ENCODE peak calls at places on chromosomes 6 and 20, in seven cellular contexts. R is IMR-90; E is psoas muscle; L is heart right ventricle; P is colonic mucosa; U is heart left ventricle; Y is CD8-positive, alpha-beta memory T cell. O is an unnamed sample.

GRCh38 chr6:105591053-105591452 is 188.2 kb upstream of the PREP start:
- DNase-seq in R (peak), E (no peak), L (no peak), P (no peak), U (no peak), Y (no peak), O (no peak)

GRCh38 chr20:3204124-3204794 is at the start of gene DDRGK1:
- DNase-seq in R (peak), E (peak), L (peak), P (peak), U (peak), Y (peak), O (peak)

GRCh38 chr6:549901-550300 is 107.0 kb downstream of the HUS1B start:
- DNase-seq in R (no peak), E (no peak), L (no peak), P (no peak), U (no peak), Y (no peak), O (no peak)

GRCh38 chr6:117195728-117196127 is 69.6 kb upstream of the VGLL2 start:
- DNase-seq in R (no peak), E (no peak), L (no peak), P (no peak), U (no peak), Y (no peak), O (no peak)

GRCh38 chr20:24648481-24648880 is 179.1 kb downstream of the SYNDIG1 start:
- DNase-seq in R (no peak), E (no peak), L (no peak), P (no peak), U (peak), Y (no peak), O (no peak)

GRCh38 chr6:63819831-63820230 is 184.2 kb downstream of the PHF3 start:
- DNase-seq in R (peak), E (no peak), L (no peak), P (no peak), U (no peak), Y (no peak), O (no peak)

GRCh38 chr6:87277123-87277522 is 45.3 kb upstream of the SMIM8 start:
- DNase-seq in R (peak), E (no peak), L (no peak), P (no peak), U (no peak), Y (no peak), O (no peak)

GRCh38 chr6:152474341-152474740 is 162.8 kb downstream of the SYNE1 start:
- DNase-seq in R (no peak), E (no peak), L (no peak), P (no peak), U (no peak), Y (no peak), O (no peak)

GRCh38 chr6:6227896-6228295 is 92.6 kb downstream of the F13A1 start:
- DNase-seq in R (no peak), E (no peak), L (no peak), P (no peak), U (no peak), Y (no peak), O (no peak)

GRCh38 chr6:35552285-35552917 is 39.7 kb upstream of the TULP1 start:
- DNase-seq in R (peak), E (no peak), L (no peak), P (peak), U (no peak), Y (peak), O (no peak)

DNA sequence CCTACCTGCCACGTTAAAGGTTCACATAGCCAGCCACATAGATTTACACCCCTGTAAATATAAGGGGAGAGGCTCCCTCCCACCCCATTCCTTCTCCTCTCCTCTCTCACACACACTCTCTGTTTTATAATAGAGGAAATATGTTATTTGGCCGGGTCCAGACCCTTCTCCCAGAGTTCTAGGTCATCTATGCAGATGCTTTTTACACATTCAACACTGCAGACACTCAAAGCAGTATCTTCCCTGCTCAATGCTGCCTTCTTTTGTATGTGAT is 706 bp upstream of the DEK start:
- DNase-seq in R (no peak), E (no peak), L (no peak), P (no peak), U (no peak), Y (no peak), O (no peak)
- H3K4me3 ChIP-seq in R (peak), E (peak), L (peak), P (peak), U (peak), Y (peak), O (peak)

DNA sequence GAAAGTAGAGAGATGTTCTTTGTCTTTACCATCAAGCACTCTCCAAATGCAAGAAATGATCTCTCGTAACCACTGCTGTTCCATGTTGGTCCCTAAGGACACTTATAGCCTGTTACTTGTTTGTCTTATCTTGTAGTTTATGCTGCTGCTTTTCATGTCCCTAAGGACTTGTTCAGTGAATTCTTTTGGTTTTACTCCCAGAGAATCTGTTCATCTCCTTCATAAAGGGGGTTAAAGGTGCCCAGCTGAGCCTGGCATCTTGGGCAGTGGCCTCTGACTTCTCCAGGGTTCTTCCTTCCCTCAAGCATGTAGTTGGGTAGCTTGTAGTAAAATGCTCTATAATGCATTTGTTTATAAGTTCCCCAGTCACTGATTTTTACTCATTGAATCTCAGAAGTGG is 864 bp upstream of the PKIG start:
- DNase-seq in R (no peak), E (no peak), L (no peak), P (no peak), U (no peak), Y (no peak), O (no peak)
- H3K4me3 ChIP-seq in R (no peak), E (peak), L (peak), P (no peak), U (peak), Y (no peak), O (no peak)

DNA sequence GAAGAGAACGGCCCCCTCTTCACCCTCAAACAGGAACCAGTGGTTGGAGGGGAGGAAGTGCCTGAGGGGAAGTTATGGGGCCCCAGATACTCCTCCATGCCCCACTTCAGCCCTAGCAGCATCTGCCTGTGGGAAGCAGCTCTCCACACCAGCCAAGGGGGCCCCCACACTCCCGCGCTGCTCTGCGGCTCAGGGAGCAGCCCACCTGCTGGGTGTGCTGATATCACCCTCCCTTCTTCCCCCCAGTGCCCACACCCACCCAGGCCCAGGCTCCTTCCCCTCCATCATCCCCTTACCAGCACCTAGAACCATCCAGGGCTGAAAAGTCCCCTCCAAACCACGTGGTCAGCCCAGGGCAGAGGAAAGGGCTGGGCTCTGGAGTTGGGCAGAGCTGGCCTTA is 519 bp downstream of the LST1 start:
- DNase-seq in R (no peak), E (no peak), L (no peak), P (no peak), U (no peak), Y (peak), O (no peak)
- H3K4me3 ChIP-seq in R (no peak), E (no peak), L (no peak), P (no peak), U (no peak), Y (peak), O (no peak)

GRCh38 chr6:134584809-134585528 is 267.1 kb upstream of the SGK1 start:
- DNase-seq in R (no peak), E (no peak), L (no peak), P (no peak), U (no peak), Y (no peak), O (no peak)

GRCh38 chr6:134589512-134589911 is 271.6 kb upstream of the SGK1 start:
- DNase-seq in R (peak), E (no peak), L (no peak), P (no peak), U (no peak), Y (no peak), O (no peak)

GRCh38 chr6:134585529-134585873 is 267.6 kb upstream of the SGK1 start:
- DNase-seq in R (no peak), E (no peak), L (no peak), P (no peak), U (no peak), Y (no peak), O (no peak)

GRCh38 chr6:134590449-134590848 is 272.5 kb upstream of the SGK1 start:
- DNase-seq in R (peak), E (no peak), L (no peak), P (no peak), U (no peak), Y (no peak), O (no peak)

GRCh38 chr6:134588267-134588666 is 270.4 kb upstream of the SGK1 start:
- DNase-seq in R (no peak), E (no peak), L (no peak), P (no peak), U (no peak), Y (no peak), O (no peak)
- H3K4me3 ChIP-seq in R (no peak), E (no peak), L (no peak), P (no peak), U (no peak), Y (no peak), O (no peak)

DNA sequence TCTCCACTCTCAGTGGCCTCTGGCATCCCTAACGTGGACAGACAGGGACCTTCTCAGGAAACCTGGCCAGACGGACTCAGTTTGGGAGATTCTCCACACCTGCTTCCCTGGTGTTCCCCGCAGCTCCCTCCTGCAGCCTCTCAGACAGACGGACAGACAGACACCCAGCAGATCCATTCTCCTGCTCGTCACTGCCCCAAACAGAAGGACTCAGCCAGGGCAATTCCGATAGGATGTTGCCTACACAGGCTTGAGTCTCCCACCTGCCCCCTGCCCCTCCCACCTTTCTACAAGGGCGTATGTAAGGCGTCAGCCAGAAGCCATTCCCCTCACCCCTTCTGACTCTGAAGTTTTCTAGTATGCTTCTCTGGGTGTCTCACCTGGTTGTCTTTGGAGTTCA is 428 bp downstream of the CCM2L start:
- DNase-seq in R (no peak), E (no peak), L (no peak), P (no peak), U (no peak), Y (peak), O (no peak)
- H3K4me3 ChIP-seq in R (no peak), E (peak), L (peak), P (no peak), U (peak), Y (no peak), O (peak)

GRCh38 chr6:133298335-133298734 is 57.2 kb downstream of the EYA4 start:
- DNase-seq in R (no peak), E (no peak), L (no peak), P (no peak), U (no peak), Y (no peak), O (no peak)
- H3K4me3 ChIP-seq in R (no peak), E (peak), L (no peak), P (no peak), U (no peak), Y (no peak), O (no peak)